ENCODE peak calls at places on chromosomes 4 and X, in ten cellular contexts. W is A673, A is tibial nerve, J is sigmoid colon, E is breast epithelium, H is psoas muscle, D is GM23248, I is SK-N-SH, O is WERI-Rb-1, N is suprapubic skin. L is an unnamed sample.

GRCh38 chr4:101019941-101020401 is 327.4 kb downstream of the PPP3CA start:
- DNase-seq in A (no peak), H (no peak), J (no peak), W (no peak), I (no peak), O (no peak), N (no peak), E (no peak), D (no peak), L (peak; percentile 28)

GRCh38 chr4:163701915-163702314 is 207.4 kb downstream of the TMA16 start:
- DNase-seq in W (peak; percentile 93), O (no peak), A (no peak), H (no peak), E (no peak), J (no peak), I (no peak), D (peak; percentile 5), N (no peak), L (no peak)

GRCh38 chrX:87338510-87338909 is 179.1 kb upstream of the KLHL4 start:
- DNase-seq in D (peak; percentile 0), I (no peak), H (no peak), A (no peak), J (no peak), E (no peak), W (peak; percentile 6), O (no peak), N (no peak), L (peak; percentile 18)

GRCh38 chr4:26507286-26507685 is 17.0 kb upstream of the CCKAR start:
- DNase-seq in A (no peak), O (no peak), I (no peak), J (no peak), E (no peak), D (no peak), H (no peak), N (no peak), W (no peak), L (no peak)

GRCh38 chr4:138681000-138681604 is 334.5 kb upstream of the NOCT start:
- DNase-seq in D (peak; percentile 82), N (peak; percentile 88), I (peak; percentile 62), W (peak; percentile 80), E (peak; percentile 78), H (peak; percentile 71), O (peak; percentile 83), J (peak; percentile 89), A (peak; percentile 72), L (peak; percentile 72)

GRCh38 chrX:9315086-9315485 is 149.8 kb upstream of the TBL1X start:
- DNase-seq in O (no peak), A (no peak), N (no peak), I (no peak), D (no peak), J (no peak), W (no peak), H (no peak), E (no peak), L (no peak)

GRCh38 chr4:83025563-83025962 is 9.4 kb upstream of the COPS4 start:
- DNase-seq in A (no peak), D (no peak), W (no peak), O (no peak), N (no peak), J (no peak), H (no peak), E (no peak), I (no peak), L (no peak)

GRCh38 chr4:3791910-3792542 is 25.8 kb downstream of the ADRA2C start:
- DNase-seq in N (no peak), D (peak; percentile 34), J (no peak), A (no peak), W (peak; percentile 48), O (no peak), H (no peak), I (no peak), E (peak; percentile 64), L (peak; percentile 81)

GRCh38 chr4:7045961-7046921 is 3.1 kb downstream of the TADA2B start:
- DNase-seq in J (no peak), N (no peak), W (no peak), A (no peak), I (no peak), D (peak; percentile 80), O (no peak), H (peak; percentile 40), E (no peak), L (no peak)

GRCh38 chr4:107719927-107720722 is at the start of gene PAPSS1:
- DNase-seq in E (peak; percentile 96), H (peak; percentile 95), J (peak; percentile 98), W (peak; percentile 98), A (peak; percentile 95), O (peak; percentile 99), N (peak; percentile 96), I (peak; percentile 96), D (peak; percentile 99), L (peak; percentile 99)

GRCh38 chr4:141350122-141350904 is 129.6 kb downstream of the ZNF330 start:
- DNase-seq in N (no peak), E (no peak), H (no peak), O (no peak), D (peak; percentile 88), W (peak; percentile 89), I (no peak), A (no peak), J (peak; percentile 65), L (peak; percentile 57)

GRCh38 chr4:2253160-2254084 is 8.5 kb downstream of the MXD4 start:
- DNase-seq in I (peak; percentile 21), N (peak; percentile 79), A (peak; percentile 10), W (no peak), O (no peak), J (peak; percentile 62), D (no peak), E (no peak), H (peak; percentile 9), L (no peak)

GRCh38 chr4:89331637-89332544 is 24.3 kb upstream of the GPRIN3 start:
- DNase-seq in E (no peak), W (no peak), J (no peak), O (no peak), A (no peak), N (no peak), I (no peak), D (no peak), H (no peak), L (no peak)

DNA sequence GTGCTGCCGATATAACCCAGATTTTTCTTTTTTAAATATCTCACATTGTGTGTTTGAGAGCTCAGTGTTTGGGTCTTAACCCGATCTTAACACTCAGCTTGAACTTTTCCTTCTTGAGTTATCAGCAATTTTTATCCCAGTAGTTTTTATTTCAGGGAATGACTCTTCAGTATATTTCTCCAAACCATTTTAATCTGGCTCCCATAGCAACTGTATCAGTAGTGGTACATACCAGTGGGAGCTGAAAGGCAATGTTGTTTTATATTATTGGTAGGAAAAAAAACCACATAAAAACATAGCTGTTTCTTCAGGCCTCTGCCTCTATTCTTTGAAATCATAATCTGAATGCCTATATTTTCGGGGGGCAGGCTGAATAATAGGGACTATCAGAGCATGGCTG is 111.1 kb downstream of the SLC4A4 start:
- DNase-seq in O (no peak), H (no peak), E (no peak), J (no peak), N (no peak), W (no peak), A (no peak), D (no peak), I (no peak), L (no peak)
- H3K27me3 ChIP-seq in O (no peaks in the 10 kb centered on the region), H (no peaks in the 10 kb centered on the region), E (no peaks in the 10 kb centered on the region), J (no peaks in the 10 kb centered on the region), N (no peaks in the 10 kb centered on the region), W (no peaks in the 10 kb centered on the region), A (no peaks in the 10 kb centered on the region), D (no peaks in the 10 kb centered on the region), I (no peaks in the 10 kb centered on the region), L (no peaks in the 10 kb centered on the region)

DNA sequence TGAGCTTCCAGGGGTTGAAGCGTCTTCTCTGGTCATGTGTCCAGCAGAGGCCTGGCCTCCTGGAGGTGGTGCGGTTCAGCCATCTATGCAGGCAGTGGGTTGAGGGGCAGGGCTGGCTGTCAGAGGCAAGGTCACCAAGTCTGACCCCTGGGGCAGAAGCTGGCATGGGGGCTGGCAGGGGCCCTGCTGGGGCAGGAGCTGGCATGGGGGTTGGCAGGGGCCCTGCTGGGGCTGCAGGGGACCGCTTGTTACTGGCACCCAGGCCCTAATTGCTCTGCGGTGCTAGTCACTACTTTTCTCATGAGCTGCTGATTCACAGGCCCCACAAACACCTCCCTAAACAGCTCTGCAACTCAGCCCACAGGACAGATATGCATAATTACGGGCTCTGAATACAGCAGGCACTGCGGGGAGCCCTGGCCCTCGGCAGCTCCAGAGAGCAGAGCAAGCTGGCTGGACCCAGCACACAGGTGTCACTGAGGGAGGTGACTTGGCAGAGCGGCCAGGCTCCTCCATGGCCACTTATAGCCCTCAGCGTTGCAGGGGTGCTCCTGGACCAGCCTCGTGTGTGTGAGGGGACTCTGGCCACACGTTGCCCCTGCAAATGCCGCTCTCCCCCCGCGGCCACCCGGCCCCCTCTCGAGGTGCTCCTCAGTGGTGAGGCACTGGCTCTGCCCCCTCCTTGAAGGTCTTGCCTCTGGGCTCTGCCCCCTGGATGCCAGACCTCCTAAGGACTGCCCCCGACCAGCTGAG is 32.6 kb downstream of the CPLX1 start:
- DNase-seq in N (no peak), J (no peak), A (peak; percentile 5), H (no peak), O (no peak), E (no peak), D (peak; percentile 29), I (no peak), W (no peak), L (peak; percentile 26)
- H3K27me3 ChIP-seq in N (peaks cover 67% of the 10 kb centered on the region), J (peaks cover 45% of the 10 kb centered on the region), A (peaks cover 86% of the 10 kb centered on the region), H (no peaks in the 10 kb centered on the region), O (no peaks in the 10 kb centered on the region), E (peaks cover 38% of the 10 kb centered on the region), D (peaks cover 58% of the 10 kb centered on the region), I (peaks cover 5% of the 10 kb centered on the region), W (peaks cover 11% of the 10 kb centered on the region), L (peaks cover 21% of the 10 kb centered on the region)

GRCh38 chrX:131053076-131053475 is 5.1 kb upstream of the ARHGAP36 start:
- DNase-seq in O (no peak), N (no peak), E (no peak), J (no peak), W (no peak), I (no peak), H (no peak), D (no peak), A (no peak), L (no peak)
- H3K27me3 ChIP-seq in O (peaks cover 48% of the 10 kb centered on the region), N (peaks cover 5% of the 10 kb centered on the region), E (peaks cover 93% of the 10 kb centered on the region), J (no peaks in the 10 kb centered on the region), W (peaks cover 28% of the 10 kb centered on the region), I (no peaks in the 10 kb centered on the region), H (no peaks in the 10 kb centered on the region), D (no peaks in the 10 kb centered on the region), A (peaks cover 29% of the 10 kb centered on the region), L (peaks cover 5% of the 10 kb centered on the region)

DNA sequence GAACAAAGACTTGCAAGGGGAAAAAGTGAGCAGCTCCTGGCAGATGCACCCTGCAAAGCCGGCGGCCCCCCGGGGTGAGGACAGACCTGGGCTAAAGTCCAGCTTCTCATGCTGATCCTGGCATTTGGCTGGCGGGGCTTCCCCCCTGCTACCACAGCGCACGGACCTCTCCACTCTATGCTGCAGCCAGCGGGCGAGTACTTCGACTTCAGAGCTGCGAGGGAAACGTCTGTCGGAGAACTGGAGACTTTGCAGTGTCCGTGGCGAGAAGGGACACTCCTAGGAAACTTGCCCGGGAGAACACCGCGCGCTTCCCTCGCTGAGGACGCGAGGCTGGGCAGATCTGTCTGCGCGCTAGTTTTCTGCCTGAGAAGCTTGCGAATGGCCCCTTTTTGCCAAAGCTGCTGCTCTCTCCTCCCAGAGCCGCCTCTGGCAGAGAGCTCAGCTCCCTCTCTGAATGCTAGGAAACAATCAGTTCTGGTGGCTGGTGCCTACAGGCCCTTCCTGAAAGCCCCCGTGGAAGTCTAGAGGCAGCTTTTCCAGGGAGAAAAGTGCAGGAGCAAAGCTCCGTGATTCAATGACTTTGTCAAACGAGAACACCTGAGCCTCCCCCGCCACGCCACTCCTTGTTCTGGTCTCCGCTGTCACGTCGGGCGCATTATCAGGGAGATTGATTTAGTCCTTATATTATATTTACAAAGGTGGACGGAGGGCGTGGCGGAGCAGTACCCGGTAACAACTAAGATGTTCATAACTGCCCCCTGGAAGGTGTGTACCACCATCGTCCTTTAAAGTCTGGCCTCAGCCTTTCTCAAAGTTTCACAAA is 284.0 kb downstream of the PACRGL start:
- DNase-seq in D (no peak), E (no peak), A (no peak), J (peak; percentile 74), W (no peak), N (no peak), H (peak; percentile 9), I (peak; percentile 54), O (peak; percentile 9), L (peak; percentile 39)
- H3K27me3 ChIP-seq in D (peaks cover 6% of the 10 kb centered on the region), E (peaks cover 12% of the 10 kb centered on the region), A (peaks cover 6% of the 10 kb centered on the region), J (no peaks in the 10 kb centered on the region), W (peaks cover 20% of the 10 kb centered on the region), N (peaks cover 6% of the 10 kb centered on the region), H (no peaks in the 10 kb centered on the region), I (no peaks in the 10 kb centered on the region), O (no peaks in the 10 kb centered on the region), L (peaks cover 2% of the 10 kb centered on the region)

L was measured in mesendoderm.